ENCODE peak calls at places on chromosomes 12 and 14, in six cellular contexts. One of them, this sample, is unnamed.
A peak's percentile ranks its signal among the peaks of the same experiment; 100 is the strongest.

GRCh38 chr12:81866081-81866480 is 106.9 kb upstream of the PPFIA2 start:
- DNase-seq in A549: no peak
- DNase-seq in endothelial cell of umbilical vein: no peak
- DNase-seq in K562: no peak
- DNase-seq in H1: no peak
- DNase-seq in HepG2: no peak
- DNase-seq in this sample: no peak

GRCh38 chr12:115078988-115079387 is 395.0 kb upstream of the TBX3 start:
- DNase-seq in A549: no peak
- DNase-seq in endothelial cell of umbilical vein: no peak
- DNase-seq in K562: no peak
- DNase-seq in H1: no peak
- DNase-seq in HepG2: no peak
- DNase-seq in this sample: no peak

GRCh38 chr14:69114763-69115162 is 38.2 kb downstream of the DCAF5 start:
- DNase-seq in A549: no peak
- DNase-seq in endothelial cell of umbilical vein: no peak
- DNase-seq in K562: no peak
- DNase-seq in H1: no peak
- DNase-seq in HepG2: no peak
- DNase-seq in this sample: no peak

GRCh38 chr12:53465679-53466078 is 13.8 kb downstream of the PCBP2 start:
- DNase-seq in A549: no peak
- DNase-seq in endothelial cell of umbilical vein: no peak
- DNase-seq in K562: no peak
- DNase-seq in H1: no peak
- DNase-seq in HepG2: no peak
- DNase-seq in this sample: no peak

GRCh38 chr12:124774462-124775167 is 89.0 kb downstream of the SCARB1 start:
- DNase-seq in A549: no peak
- DNase-seq in endothelial cell of umbilical vein: no peak
- DNase-seq in K562: peak; percentile 57
- DNase-seq in H1: no peak
- DNase-seq in HepG2: no peak
- DNase-seq in this sample: no peak

GRCh38 chr12:131904346-131904745 is 9.9 kb downstream of the ULK1 start:
- DNase-seq in A549: no peak
- DNase-seq in endothelial cell of umbilical vein: no peak
- DNase-seq in K562: no peak
- DNase-seq in H1: no peak
- DNase-seq in HepG2: no peak
- DNase-seq in this sample: no peak

GRCh38 chr14:106346534-106347290 is 820.3 kb downstream of the TMEM121 start:
- DNase-seq in A549: no peak
- DNase-seq in endothelial cell of umbilical vein: no peak
- DNase-seq in K562: no peak
- DNase-seq in H1: no peak
- DNase-seq in HepG2: no peak
- DNase-seq in this sample: no peak

GRCh38 chr12:120720234-120720968 is 5.2 kb upstream of the ACADS start:
- DNase-seq in A549: peak; percentile 24
- DNase-seq in endothelial cell of umbilical vein: no peak
- DNase-seq in K562: peak; percentile 75
- DNase-seq in H1: no peak
- DNase-seq in HepG2: no peak
- DNase-seq in this sample: no peak

GRCh38 chr12:62862259-62862881 is 72.6 kb downstream of the PPM1H start:
- DNase-seq in A549: no peak
- DNase-seq in endothelial cell of umbilical vein: peak; percentile 48
- DNase-seq in K562: no peak
- DNase-seq in H1: no peak
- DNase-seq in HepG2: no peak
- DNase-seq in this sample: no peak

GRCh38 chr14:55754471-55754870 is 174.5 kb downstream of the KTN1 start:
- DNase-seq in A549: no peak
- DNase-seq in endothelial cell of umbilical vein: no peak
- DNase-seq in K562: no peak
- DNase-seq in H1: no peak
- DNase-seq in HepG2: no peak
- DNase-seq in this sample: no peak

GRCh38 chr12:95202691-95203476 is 14.4 kb downstream of the FGD6 start:
- DNase-seq in A549: no peak
- DNase-seq in endothelial cell of umbilical vein: peak; percentile 65
- DNase-seq in K562: peak; percentile 45
- DNase-seq in H1: no peak
- DNase-seq in HepG2: no peak
- DNase-seq in this sample: no peak

GRCh38 chr12:124440031-124440626 is 127.3 kb downstream of the NCOR2 start:
- DNase-seq in A549: no peak
- DNase-seq in endothelial cell of umbilical vein: no peak
- DNase-seq in K562: no peak
- DNase-seq in H1: no peak
- DNase-seq in HepG2: no peak
- DNase-seq in this sample: no peak

GRCh38 chr12:122350444-122350843 is 72.0 kb downstream of the CLIP1 start:
- DNase-seq in A549: no peak
- DNase-seq in endothelial cell of umbilical vein: peak; percentile 91
- DNase-seq in K562: no peak
- DNase-seq in H1: no peak
- DNase-seq in HepG2: no peak
- DNase-seq in this sample: no peak

GRCh38 chr12:45731376-45731775 is 1.9 kb downstream of the ARID2 start:
- DNase-seq in A549: no peak
- DNase-seq in endothelial cell of umbilical vein: no peak
- DNase-seq in K562: peak; percentile 8
- DNase-seq in H1: no peak
- DNase-seq in HepG2: no peak
- DNase-seq in this sample: no peak

GRCh38 chr14:106228541-106229158 is 702.3 kb downstream of the TMEM121 start:
- DNase-seq in A549: no peak
- DNase-seq in endothelial cell of umbilical vein: no peak
- DNase-seq in K562: no peak
- DNase-seq in H1: no peak
- DNase-seq in HepG2: no peak
- DNase-seq in this sample: no peak

GRCh38 chr12:15532364-15532977 is 210.2 kb downstream of the PTPRO start:
- DNase-seq in A549: peak; percentile 73
- DNase-seq in endothelial cell of umbilical vein: peak; percentile 41
- DNase-seq in K562: peak; percentile 21
- DNase-seq in H1: peak; percentile 56
- DNase-seq in HepG2: peak; percentile 55
- DNase-seq in this sample: peak; percentile 51

GRCh38 chr14:93146119-93146518 is 30.4 kb upstream of the ITPK1 start:
- DNase-seq in A549: no peak
- DNase-seq in endothelial cell of umbilical vein: no peak
- DNase-seq in K562: no peak
- DNase-seq in H1: no peak
- DNase-seq in HepG2: no peak
- DNase-seq in this sample: no peak

GRCh38 chr12:52724384-52724783 is 21.1 kb upstream of the KRT77 start:
- DNase-seq in A549: no peak
- DNase-seq in endothelial cell of umbilical vein: no peak
- DNase-seq in K562: no peak
- DNase-seq in H1: no peak
- DNase-seq in HepG2: no peak
- DNase-seq in this sample: no peak

GRCh38 chr14:95452176-95452889 is 64.1 kb downstream of the SYNE3 start:
- DNase-seq in A549: peak; percentile 24
- DNase-seq in endothelial cell of umbilical vein: peak; percentile 23
- DNase-seq in K562: peak; percentile 21
- DNase-seq in H1: peak; percentile 60
- DNase-seq in HepG2: peak; percentile 51
- DNase-seq in this sample: peak; percentile 51

GRCh38 chr14:60348211-60348610 is 99.2 kb downstream of the PPM1A start:
- DNase-seq in A549: no peak
- DNase-seq in endothelial cell of umbilical vein: no peak
- DNase-seq in K562: no peak
- DNase-seq in H1: no peak
- DNase-seq in HepG2: no peak
- DNase-seq in this sample: no peak

GRCh38 chr14:60353410-60353809 is 104.4 kb downstream of the PPM1A start:
- DNase-seq in A549: no peak
- DNase-seq in endothelial cell of umbilical vein: no peak
- DNase-seq in K562: no peak
- DNase-seq in H1: no peak
- DNase-seq in HepG2: no peak
- DNase-seq in this sample: no peak

GRCh38 chr14:60350366-60350720 is 101.3 kb downstream of the PPM1A start:
- DNase-seq in A549: no peak
- DNase-seq in endothelial cell of umbilical vein: no peak
- DNase-seq in K562: peak; percentile 33
- DNase-seq in H1: no peak
- DNase-seq in HepG2: no peak
- DNase-seq in this sample: peak; percentile 20

GRCh38 chr14:60346706-60347105 is 97.7 kb downstream of the PPM1A start:
- DNase-seq in A549: no peak
- DNase-seq in endothelial cell of umbilical vein: peak; percentile 72
- DNase-seq in K562: no peak
- DNase-seq in H1: no peak
- DNase-seq in HepG2: no peak
- DNase-seq in this sample: no peak

DNA sequence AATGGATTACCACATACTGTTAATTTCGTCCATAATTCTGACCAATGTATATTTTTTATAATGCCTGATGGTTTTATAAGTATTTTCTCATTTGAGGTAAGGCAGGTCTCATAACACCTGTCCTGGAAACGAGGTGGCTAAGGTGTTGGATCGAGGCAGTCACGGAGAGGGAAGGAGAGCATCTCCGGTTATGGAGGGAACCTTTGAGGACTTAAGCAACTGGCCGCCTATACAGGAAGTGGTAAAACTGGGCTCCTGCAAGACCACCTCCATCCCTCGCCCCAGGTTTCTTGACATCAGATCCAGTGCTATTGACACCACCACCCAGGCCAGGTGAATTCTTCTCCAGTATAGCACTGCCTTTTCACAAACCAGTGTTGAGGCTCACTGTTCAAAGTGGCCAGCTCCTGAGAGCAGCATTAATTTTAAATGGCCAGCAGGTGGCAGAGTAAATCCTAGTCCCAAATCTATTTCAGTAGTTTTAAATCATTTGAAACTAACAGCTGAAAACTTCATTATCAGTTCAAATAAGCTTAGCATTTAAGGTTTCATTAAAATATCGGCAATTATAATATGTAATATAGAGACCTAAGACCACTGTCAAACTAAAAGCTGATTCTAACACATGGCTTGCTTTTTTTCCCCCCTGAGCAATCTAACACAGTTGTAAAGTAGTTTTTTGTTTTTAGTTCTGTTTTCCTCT is 100.8 kb downstream of the PPM1A start:
- DNase-seq in A549: peak; percentile 58
- DNase-seq in endothelial cell of umbilical vein: peak; percentile 51
- DNase-seq in K562: peak; percentile 61
- DNase-seq in H1: peak; percentile 57
- DNase-seq in HepG2: peak; percentile 21
- DNase-seq in this sample: peak; percentile 22
- TF ChIP-seq JUN in A549: no peak
- TF ChIP-seq JUN in endothelial cell of umbilical vein: no peak
- TF ChIP-seq JUN in K562: no peak
- TF ChIP-seq JUN in H1: no peak
- TF ChIP-seq JUN in HepG2: no peak
- TF ChIP-seq JUN in this sample: no peak

DNA sequence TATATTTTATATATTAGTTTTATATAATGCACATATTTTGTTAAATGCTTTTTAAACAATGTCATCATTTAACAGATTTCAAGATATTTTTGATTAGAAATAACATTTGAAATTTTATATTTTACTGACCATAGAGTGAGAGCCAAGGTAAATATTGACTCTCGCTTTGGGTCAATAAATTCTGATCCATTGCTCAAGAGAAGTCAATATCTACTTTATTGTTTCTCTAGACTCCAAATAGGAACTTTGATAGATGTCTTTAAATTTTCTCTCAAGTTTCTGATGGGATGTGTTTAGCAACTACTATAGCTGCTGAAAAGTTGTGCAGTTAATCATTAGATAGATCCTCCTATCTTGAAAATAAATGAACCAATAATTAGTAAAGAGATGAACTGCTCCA is 61.4 kb upstream of the ATXN7L3B start:
- DNase-seq in A549: no peak
- DNase-seq in endothelial cell of umbilical vein: no peak
- DNase-seq in K562: no peak
- DNase-seq in H1: no peak
- DNase-seq in HepG2: no peak
- DNase-seq in this sample: no peak
- TF ChIP-seq MAX in A549: no peak
- TF ChIP-seq MAX in endothelial cell of umbilical vein: no peak
- TF ChIP-seq MAX in K562: no peak
- TF ChIP-seq MAX in H1: no peak
- TF ChIP-seq MAX in HepG2: no peak
- TF ChIP-seq MAX in this sample: no peak

GRCh38 chr14:77140343-77140936 is 1.2 kb downstream of the ZDHHC22 start:
- DNase-seq in A549: peak; percentile 21
- DNase-seq in endothelial cell of umbilical vein: no peak
- DNase-seq in K562: no peak
- DNase-seq in H1: no peak
- DNase-seq in HepG2: no peak
- DNase-seq in this sample: no peak

GRCh38 chr14:77140937-77141591 is 527 bp downstream of the ZDHHC22 start:
- DNase-seq in A549: peak; percentile 49
- DNase-seq in endothelial cell of umbilical vein: peak; percentile 45
- DNase-seq in K562: no peak
- DNase-seq in H1: peak; percentile 91
- DNase-seq in HepG2: no peak
- DNase-seq in this sample: peak; percentile 84

GRCh38 chr14:77143071-77143470 is 1.5 kb upstream of the ZDHHC22 start:
- DNase-seq in A549: no peak
- DNase-seq in endothelial cell of umbilical vein: no peak
- DNase-seq in K562: no peak
- DNase-seq in H1: no peak
- DNase-seq in HepG2: no peak
- DNase-seq in this sample: no peak

GRCh38 chr14:77141592-77142288 is at the start of gene ZDHHC22:
- DNase-seq in A549: peak; percentile 22
- DNase-seq in endothelial cell of umbilical vein: no peak
- DNase-seq in K562: no peak
- DNase-seq in H1: peak; percentile 81
- DNase-seq in HepG2: no peak
- DNase-seq in this sample: peak; percentile 71

DNA sequence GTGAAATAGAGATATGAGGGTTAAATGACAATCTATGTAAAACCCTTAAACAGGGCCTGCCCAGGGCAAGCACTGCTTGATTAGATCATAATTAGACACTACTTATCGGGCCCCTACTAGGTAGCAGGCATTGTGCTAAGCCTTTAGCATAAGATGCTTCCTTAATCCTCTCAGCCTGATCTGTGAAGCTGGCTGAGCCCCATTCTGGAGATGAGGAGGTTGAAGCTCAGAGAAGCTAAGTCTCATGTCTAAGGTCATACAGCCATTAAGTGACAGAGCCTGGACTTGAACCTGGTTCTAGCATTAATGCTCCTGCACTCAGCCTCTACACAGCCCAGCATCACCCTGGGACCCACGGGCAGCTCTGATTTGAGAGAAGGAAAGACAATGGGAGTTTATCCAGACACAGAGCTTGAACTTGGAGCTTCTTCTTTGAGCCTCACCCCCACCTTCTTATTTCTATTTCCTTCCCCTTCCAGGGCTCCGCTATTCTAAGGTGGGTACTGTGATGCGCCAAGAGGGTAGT is 761 bp upstream of the ZDHHC22 start:
- DNase-seq in A549: no peak
- DNase-seq in endothelial cell of umbilical vein: no peak
- DNase-seq in K562: no peak
- DNase-seq in H1: peak; percentile 54
- DNase-seq in HepG2: no peak
- DNase-seq in this sample: no peak
- TF ChIP-seq JUN in A549: no peak
- TF ChIP-seq JUN in endothelial cell of umbilical vein: no peak
- TF ChIP-seq JUN in K562: no peak
- TF ChIP-seq JUN in H1: no peak
- TF ChIP-seq JUN in HepG2: no peak
- TF ChIP-seq JUN in this sample: no peak

GRCh38 chr14:38137005-38137404 is 70.7 kb upstream of the SSTR1 start:
- DNase-seq in A549: no peak
- DNase-seq in endothelial cell of umbilical vein: no peak
- DNase-seq in K562: no peak
- DNase-seq in H1: no peak
- DNase-seq in HepG2: no peak
- DNase-seq in this sample: no peak
- TF ChIP-seq MAX in A549: no peak
- TF ChIP-seq MAX in endothelial cell of umbilical vein: no peak
- TF ChIP-seq MAX in K562: no peak
- TF ChIP-seq MAX in H1: no peak
- TF ChIP-seq MAX in HepG2: no peak
- TF ChIP-seq MAX in this sample: no peak